ENCODE peak calls at places on chromosomes 3 and 15, in six cellular contexts. P, K, Q, F, V and D are unnamed samples. For H3K4me1, the result is how much of the 10 kb centered on the place peaks cover.

GRCh38 chr3:105137911-105138310 is 228.8 kb upstream of the ALCAM start:
- DNase-seq in P (no peak), K (no peak), Q (no peak), F (no peak), V (no peak), D (no peak)

GRCh38 chr3:55792010-55792409 is 304.9 kb upstream of the WNT5A start:
- DNase-seq in P (no peak), K (no peak), Q (no peak), F (no peak), V (no peak), D (no peak)

GRCh38 chr3:32423534-32423933 is 31.9 kb downstream of the CMTM7 start:
- DNase-seq in P (no peak), K (no peak), Q (no peak), F (no peak), V (no peak), D (no peak)

GRCh38 chr3:98552232-98553020 is 20.6 kb downstream of the GPR15 start:
- DNase-seq in P (no peak), K (no peak), Q (no peak), F (no peak), V (no peak), D (no peak)

GRCh38 chr3:99484871-99485270 is 153.5 kb upstream of the COL8A1 start:
- DNase-seq in P (no peak), K (no peak), Q (no peak), F (no peak), V (no peak), D (no peak)

GRCh38 chr3:188706176-188706575 is 465.6 kb upstream of the TPRG1 start:
- DNase-seq in P (no peak), K (no peak), Q (no peak), F (no peak), V (no peak), D (no peak)

GRCh38 chr15:34927726-34928125 is 41.8 kb downstream of the AQR start:
- DNase-seq in P (no peak), K (no peak), Q (no peak), F (no peak), V (no peak), D (no peak)

GRCh38 chr3:4047343-4047742 is 248.1 kb downstream of the LRRN1 start:
- DNase-seq in P (no peak), K (no peak), Q (no peak), F (no peak), V (no peak), D (no peak)

GRCh38 chr3:8769088-8769822 is at the start of gene OXTR:
- DNase-seq in P (peak), K (peak), Q (peak), F (no peak), V (peak), D (no peak)

GRCh38 chr15:40397688-40398412 is 7.7 kb upstream of the IVD start:
- DNase-seq in P (no peak), K (no peak), Q (no peak), F (no peak), V (no peak), D (no peak)

GRCh38 chr15:40398413-40398873 is 7.2 kb upstream of the IVD start:
- DNase-seq in P (no peak), K (no peak), Q (no peak), F (no peak), V (no peak), D (no peak)

GRCh38 chr15:40399370-40399769 is 6.2 kb upstream of the IVD start:
- DNase-seq in P (no peak), K (no peak), Q (no peak), F (no peak), V (no peak), D (no peak)
- H3K4me1 ChIP-seq in P (under half), K (under half), Q (under half), F (under half), V (under half), D (under half)

DNA sequence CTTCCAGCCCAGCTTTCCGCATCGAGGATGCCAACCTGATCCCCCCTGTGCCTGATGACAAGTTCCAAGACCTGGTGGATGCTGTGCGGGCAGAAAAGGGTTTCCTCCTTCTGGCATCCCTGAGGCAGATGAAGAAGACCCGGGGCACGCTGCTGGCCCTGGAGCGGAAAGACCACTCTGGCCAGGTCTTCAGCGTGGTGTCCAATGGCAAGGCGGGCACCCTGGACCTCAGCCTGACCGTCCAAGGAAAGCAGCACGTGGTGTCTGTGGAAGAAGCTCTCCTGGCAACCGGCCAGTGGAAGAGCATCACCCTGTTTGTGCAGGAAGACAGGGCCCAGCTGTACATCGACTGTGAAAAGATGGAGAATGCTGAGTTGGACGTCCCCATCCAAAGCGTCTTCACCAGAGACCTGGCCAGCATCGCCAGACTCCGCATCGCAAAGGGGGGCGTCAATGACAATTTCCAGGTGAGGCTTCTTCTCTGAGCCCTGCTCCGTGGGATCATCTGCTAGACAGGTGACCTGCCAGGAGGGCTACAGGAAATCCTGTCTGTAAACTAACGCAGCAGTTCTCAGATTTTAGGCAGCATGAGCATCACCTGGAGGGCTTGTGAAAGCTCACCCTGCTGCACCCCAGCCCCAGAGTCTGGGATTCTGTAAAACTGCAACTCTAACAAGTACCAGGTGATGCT is 1.6 kb downstream of the THBS1 start:
- DNase-seq in P (peak), K (no peak), Q (no peak), F (no peak), V (peak), D (peak)
- H3K4me1 ChIP-seq in P (under half), K (under half), Q (under half), F (under half), V (under half), D (under half)

DNA sequence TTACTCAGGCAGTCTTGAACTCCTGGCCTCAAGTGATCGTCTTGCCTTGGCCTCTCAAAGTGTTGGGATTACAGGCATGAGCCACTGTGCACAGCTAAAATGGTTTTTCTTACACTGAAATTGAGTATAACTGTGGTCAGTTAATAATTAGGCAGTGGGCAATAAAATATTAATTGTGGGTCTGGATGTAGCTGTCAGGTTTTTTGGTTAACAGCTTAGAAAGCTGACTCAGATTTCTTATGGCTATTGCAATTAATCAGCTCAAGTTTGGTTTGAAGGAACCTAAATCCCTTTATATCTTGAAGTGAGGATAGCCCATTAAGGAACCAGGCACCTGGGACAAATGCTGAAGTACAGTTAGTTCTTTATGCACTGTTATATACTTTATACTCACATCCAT is 73.8 kb upstream of the LRRFIP2 start:
- DNase-seq in P (no peak), K (no peak), Q (no peak), F (no peak), V (no peak), D (no peak)
- H3K4me1 ChIP-seq in P (under half), K (under half), Q (under half), F (half or more), V (under half), D (half or more)

GRCh38 chr3:44969779-44970178 is 6.2 kb downstream of the ZDHHC3 start:
- DNase-seq in P (no peak), K (no peak), Q (no peak), F (no peak), V (no peak), D (no peak)

GRCh38 chr3:44968447-44968858 is 7.5 kb downstream of the ZDHHC3 start:
- DNase-seq in P (no peak), K (no peak), Q (no peak), F (no peak), V (no peak), D (no peak)

GRCh38 chr3:44974406-44974805 is 1.6 kb downstream of the ZDHHC3 start:
- DNase-seq in P (no peak), K (no peak), Q (no peak), F (no peak), V (no peak), D (no peak)

GRCh38 chr3:44969170-44969569 is 6.8 kb downstream of the ZDHHC3 start:
- DNase-seq in P (no peak), K (no peak), Q (no peak), F (no peak), V (no peak), D (no peak)

GRCh38 chr3:44970916-44971490 is 5.0 kb downstream of the ZDHHC3 start:
- DNase-seq in P (no peak), K (no peak), Q (no peak), F (no peak), V (no peak), D (no peak)
- H3K4me1 ChIP-seq in P (under half), K (under half), Q (under half), F (under half), V (under half), D (half or more)

GRCh38 chr15:70257573-70258220 is 160.0 kb upstream of the TLE3 start:
- DNase-seq in P (no peak), K (no peak), Q (no peak), F (no peak), V (no peak), D (no peak)

GRCh38 chr15:70257047-70257446 is 159.3 kb upstream of the TLE3 start:
- DNase-seq in P (no peak), K (no peak), Q (no peak), F (no peak), V (no peak), D (no peak)

GRCh38 chr15:70259030-70259424 is 161.3 kb upstream of the TLE3 start:
- DNase-seq in P (peak), K (no peak), Q (peak), F (peak), V (peak), D (peak)

GRCh38 chr15:70259640-70260066 is 161.9 kb upstream of the TLE3 start:
- DNase-seq in P (no peak), K (peak), Q (peak), F (no peak), V (no peak), D (no peak)

DNA sequence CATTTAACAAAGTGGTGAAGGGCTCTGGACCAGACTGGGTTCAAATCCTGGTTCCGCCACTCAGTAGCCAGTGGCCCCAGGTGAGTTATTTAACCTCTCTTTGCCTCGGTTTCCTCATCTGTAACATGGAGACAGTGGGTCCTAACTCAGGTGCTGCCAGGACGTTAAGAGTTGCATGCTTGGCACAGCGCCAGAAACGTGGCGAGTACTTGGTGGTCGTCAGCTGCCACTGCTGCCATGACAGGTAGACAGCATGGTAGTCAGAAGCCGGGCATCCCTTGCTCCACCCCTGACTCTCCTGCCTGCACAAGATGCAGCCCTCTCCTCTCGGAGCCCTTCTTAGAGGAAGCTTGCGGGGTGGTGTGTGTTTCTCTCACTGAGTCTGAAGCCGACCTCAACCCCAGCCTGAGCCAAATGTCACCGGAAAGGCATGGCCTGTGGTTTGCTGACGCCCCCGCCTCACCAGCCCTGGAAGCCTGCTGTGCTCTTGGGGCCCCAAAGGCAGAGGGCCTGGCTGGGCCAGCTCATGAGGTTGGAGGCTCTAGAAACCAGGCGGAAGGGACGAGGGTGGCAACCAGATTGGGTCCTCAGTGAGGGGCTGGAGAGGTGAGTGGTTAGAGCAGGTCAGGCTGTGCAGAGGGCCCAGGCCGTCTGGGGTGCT is 160.8 kb upstream of the TLE3 start:
- DNase-seq in P (no peak), K (no peak), Q (no peak), F (peak), V (no peak), D (no peak)
- H3K4me1 ChIP-seq in P (under half), K (under half), Q (under half), F (under half), V (under half), D (half or more)

DNA sequence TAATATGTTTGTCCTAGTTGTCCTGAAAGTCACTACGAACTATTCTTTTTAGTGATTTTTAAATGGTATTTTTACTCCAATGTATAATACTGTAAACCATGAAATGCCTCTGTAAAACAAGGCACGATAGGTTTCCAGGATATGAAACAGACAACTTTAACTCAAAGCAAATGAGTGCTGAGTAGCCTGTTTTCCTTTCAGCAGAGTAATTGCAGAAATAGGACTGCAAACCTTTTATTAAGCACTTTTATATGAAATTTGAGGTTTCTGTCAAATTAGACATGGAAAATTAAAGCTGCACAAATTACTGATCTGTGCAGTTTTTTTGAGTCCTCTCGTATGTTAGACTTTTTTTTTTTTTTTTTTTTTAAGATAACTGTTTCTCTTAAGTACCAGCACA is 16.2 kb downstream of the AKAP13 start:
- DNase-seq in P (no peak), K (no peak), Q (no peak), F (no peak), V (no peak), D (no peak)
- H3K4me1 ChIP-seq in P (under half), K (under half), Q (under half), F (half or more), V (under half), D (under half)